ENCODE peak calls at places on chromosome 7, in nine cellular contexts. One of them, this sample, is unnamed. For H3K4me1, the result is how much of the 10 kb centered on the place peaks cover.

GRCh38 chr7:6164491-6164890 is 107.9 kb downstream of the CYTH3 start:
- DNase-seq in fibroblast of lung: no peak
- DNase-seq in suprapubic skin: no peak
- DNase-seq in cardiac muscle cell: no peak
- DNase-seq in K562: peak
- DNase-seq in CD8-positive, alpha-beta T cell: no peak
- DNase-seq in sigmoid colon: peak
- DNase-seq in neural progenitor cell: peak
- DNase-seq in psoas muscle: no peak
- DNase-seq in this sample: peak

GRCh38 chr7:22235134-22235533 is 121.8 kb downstream of the RAPGEF5 start:
- DNase-seq in sigmoid colon: no peak
- DNase-seq in suprapubic skin: no peak
- DNase-seq in cardiac muscle cell: no peak
- DNase-seq in fibroblast of lung: no peak
- DNase-seq in neural progenitor cell: no peak
- DNase-seq in psoas muscle: no peak
- DNase-seq in K562: no peak
- DNase-seq in CD8-positive, alpha-beta T cell: no peak
- DNase-seq in this sample: no peak

GRCh38 chr7:2102375-2102723 is 130.4 kb downstream of the MAD1L1 start:
- DNase-seq in sigmoid colon: no peak
- DNase-seq in psoas muscle: no peak
- DNase-seq in cardiac muscle cell: no peak
- DNase-seq in CD8-positive, alpha-beta T cell: no peak
- DNase-seq in neural progenitor cell: no peak
- DNase-seq in K562: no peak
- DNase-seq in fibroblast of lung: no peak
- DNase-seq in suprapubic skin: no peak
- DNase-seq in this sample: no peak

GRCh38 chr7:22435105-22435504 is 64.9 kb downstream of the STEAP1B start:
- DNase-seq in neural progenitor cell: no peak
- DNase-seq in psoas muscle: no peak
- DNase-seq in CD8-positive, alpha-beta T cell: no peak
- DNase-seq in suprapubic skin: no peak
- DNase-seq in fibroblast of lung: no peak
- DNase-seq in sigmoid colon: no peak
- DNase-seq in cardiac muscle cell: no peak
- DNase-seq in K562: no peak
- DNase-seq in this sample: no peak

GRCh38 chr7:132964886-132965285 is 117.0 kb downstream of the CHCHD3 start:
- DNase-seq in psoas muscle: no peak
- DNase-seq in suprapubic skin: no peak
- DNase-seq in K562: no peak
- DNase-seq in sigmoid colon: no peak
- DNase-seq in CD8-positive, alpha-beta T cell: no peak
- DNase-seq in fibroblast of lung: no peak
- DNase-seq in cardiac muscle cell: no peak
- DNase-seq in neural progenitor cell: no peak
- DNase-seq in this sample: no peak

GRCh38 chr7:135558337-135558767 is 635 bp downstream of the NUP205 start:
- DNase-seq in cardiac muscle cell: peak
- DNase-seq in suprapubic skin: no peak
- DNase-seq in fibroblast of lung: peak
- DNase-seq in K562: peak
- DNase-seq in psoas muscle: peak
- DNase-seq in sigmoid colon: no peak
- DNase-seq in CD8-positive, alpha-beta T cell: peak
- DNase-seq in neural progenitor cell: peak
- DNase-seq in this sample: peak

GRCh38 chr7:45211958-45212357 is 54.4 kb downstream of the RAMP3 start:
- DNase-seq in fibroblast of lung: no peak
- DNase-seq in suprapubic skin: no peak
- DNase-seq in sigmoid colon: no peak
- DNase-seq in neural progenitor cell: no peak
- DNase-seq in cardiac muscle cell: no peak
- DNase-seq in CD8-positive, alpha-beta T cell: no peak
- DNase-seq in psoas muscle: no peak
- DNase-seq in K562: no peak
- DNase-seq in this sample: no peak

GRCh38 chr7:123410273-123410928 is 124.0 kb downstream of the IQUB start:
- DNase-seq in suprapubic skin: no peak
- DNase-seq in psoas muscle: no peak
- DNase-seq in neural progenitor cell: no peak
- DNase-seq in K562: no peak
- DNase-seq in fibroblast of lung: peak
- DNase-seq in sigmoid colon: no peak
- DNase-seq in cardiac muscle cell: no peak
- DNase-seq in CD8-positive, alpha-beta T cell: no peak
- DNase-seq in this sample: no peak

GRCh38 chr7:107726356-107727130 is 17.4 kb upstream of the CBLL1 start:
- DNase-seq in neural progenitor cell: no peak
- DNase-seq in psoas muscle: no peak
- DNase-seq in sigmoid colon: no peak
- DNase-seq in suprapubic skin: no peak
- DNase-seq in fibroblast of lung: no peak
- DNase-seq in CD8-positive, alpha-beta T cell: no peak
- DNase-seq in cardiac muscle cell: no peak
- DNase-seq in K562: no peak
- DNase-seq in this sample: no peak

GRCh38 chr7:38736135-38736534 is 105.0 kb upstream of the AMPH start:
- DNase-seq in psoas muscle: no peak
- DNase-seq in fibroblast of lung: no peak
- DNase-seq in cardiac muscle cell: no peak
- DNase-seq in neural progenitor cell: no peak
- DNase-seq in CD8-positive, alpha-beta T cell: no peak
- DNase-seq in sigmoid colon: no peak
- DNase-seq in suprapubic skin: no peak
- DNase-seq in K562: no peak
- DNase-seq in this sample: no peak

GRCh38 chr7:86991844-86992243 is 67.6 kb downstream of the ELAPOR2 start:
- DNase-seq in neural progenitor cell: no peak
- DNase-seq in CD8-positive, alpha-beta T cell: no peak
- DNase-seq in suprapubic skin: no peak
- DNase-seq in sigmoid colon: no peak
- DNase-seq in fibroblast of lung: peak
- DNase-seq in psoas muscle: no peak
- DNase-seq in K562: no peak
- DNase-seq in cardiac muscle cell: no peak
- DNase-seq in this sample: no peak

GRCh38 chr7:30143748-30144251 is 9.0 kb downstream of the MTURN start:
- DNase-seq in CD8-positive, alpha-beta T cell: no peak
- DNase-seq in suprapubic skin: no peak
- DNase-seq in fibroblast of lung: peak
- DNase-seq in psoas muscle: no peak
- DNase-seq in cardiac muscle cell: no peak
- DNase-seq in sigmoid colon: no peak
- DNase-seq in neural progenitor cell: no peak
- DNase-seq in K562: no peak
- DNase-seq in this sample: no peak

GRCh38 chr7:66880009-66880554 is 40.9 kb upstream of the TMEM248 start:
- DNase-seq in neural progenitor cell: no peak
- DNase-seq in suprapubic skin: no peak
- DNase-seq in K562: no peak
- DNase-seq in cardiac muscle cell: peak
- DNase-seq in fibroblast of lung: no peak
- DNase-seq in psoas muscle: no peak
- DNase-seq in CD8-positive, alpha-beta T cell: no peak
- DNase-seq in sigmoid colon: no peak
- DNase-seq in this sample: no peak

GRCh38 chr7:13852281-13852968 is 137.0 kb downstream of the ETV1 start:
- DNase-seq in psoas muscle: no peak
- DNase-seq in suprapubic skin: no peak
- DNase-seq in neural progenitor cell: no peak
- DNase-seq in CD8-positive, alpha-beta T cell: no peak
- DNase-seq in sigmoid colon: no peak
- DNase-seq in fibroblast of lung: peak
- DNase-seq in cardiac muscle cell: no peak
- DNase-seq in K562: no peak
- DNase-seq in this sample: no peak

GRCh38 chr7:19377611-19378339 is 232.6 kb upstream of the FERD3L start:
- DNase-seq in K562: no peak
- DNase-seq in suprapubic skin: no peak
- DNase-seq in psoas muscle: no peak
- DNase-seq in CD8-positive, alpha-beta T cell: no peak
- DNase-seq in fibroblast of lung: peak
- DNase-seq in cardiac muscle cell: no peak
- DNase-seq in sigmoid colon: no peak
- DNase-seq in neural progenitor cell: no peak
- DNase-seq in this sample: no peak

GRCh38 chr7:33922820-33923219 is 17.5 kb downstream of the BMPER start:
- DNase-seq in suprapubic skin: no peak
- DNase-seq in psoas muscle: peak
- DNase-seq in neural progenitor cell: no peak
- DNase-seq in fibroblast of lung: no peak
- DNase-seq in sigmoid colon: peak
- DNase-seq in K562: no peak
- DNase-seq in CD8-positive, alpha-beta T cell: no peak
- DNase-seq in cardiac muscle cell: no peak
- DNase-seq in this sample: no peak

GRCh38 chr7:92633211-92633906 is 43.2 kb upstream of the FAM133B start:
- DNase-seq in fibroblast of lung: peak
- DNase-seq in CD8-positive, alpha-beta T cell: peak
- DNase-seq in neural progenitor cell: no peak
- DNase-seq in suprapubic skin: no peak
- DNase-seq in K562: peak
- DNase-seq in psoas muscle: no peak
- DNase-seq in sigmoid colon: no peak
- DNase-seq in cardiac muscle cell: no peak
- DNase-seq in this sample: peak

GRCh38 chr7:106792233-106792926 is 72.7 kb upstream of the PIK3CG start:
- DNase-seq in CD8-positive, alpha-beta T cell: no peak
- DNase-seq in fibroblast of lung: no peak
- DNase-seq in cardiac muscle cell: no peak
- DNase-seq in psoas muscle: no peak
- DNase-seq in K562: no peak
- DNase-seq in neural progenitor cell: no peak
- DNase-seq in sigmoid colon: no peak
- DNase-seq in suprapubic skin: no peak
- DNase-seq in this sample: no peak

GRCh38 chr7:40447345-40447744 is 312.5 kb downstream of the SUGCT start:
- DNase-seq in CD8-positive, alpha-beta T cell: no peak
- DNase-seq in suprapubic skin: no peak
- DNase-seq in cardiac muscle cell: peak
- DNase-seq in K562: no peak
- DNase-seq in sigmoid colon: no peak
- DNase-seq in psoas muscle: no peak
- DNase-seq in neural progenitor cell: peak
- DNase-seq in fibroblast of lung: no peak
- DNase-seq in this sample: peak
- TF ChIP-seq CTCF in CD8-positive, alpha-beta T cell: no peak
- TF ChIP-seq CTCF in suprapubic skin: no peak
- TF ChIP-seq CTCF in cardiac muscle cell: no peak
- TF ChIP-seq CTCF in K562: no peak
- TF ChIP-seq CTCF in sigmoid colon: no peak
- TF ChIP-seq CTCF in psoas muscle: no peak
- TF ChIP-seq CTCF in neural progenitor cell: peak
- TF ChIP-seq CTCF in fibroblast of lung: no peak
- TF ChIP-seq CTCF in this sample: peak

GRCh38 chr7:151118108-151119054 is 32.1 kb downstream of the AGAP3 start:
- DNase-seq in sigmoid colon: no peak
- DNase-seq in fibroblast of lung: no peak
- DNase-seq in CD8-positive, alpha-beta T cell: no peak
- DNase-seq in cardiac muscle cell: no peak
- DNase-seq in suprapubic skin: no peak
- DNase-seq in neural progenitor cell: no peak
- DNase-seq in psoas muscle: no peak
- DNase-seq in K562: no peak
- DNase-seq in this sample: no peak
- H3K4me3 ChIP-seq in sigmoid colon: no peak
- H3K4me3 ChIP-seq in fibroblast of lung: no peak
- H3K4me3 ChIP-seq in CD8-positive, alpha-beta T cell: no peak
- H3K4me3 ChIP-seq in cardiac muscle cell: no peak
- H3K4me3 ChIP-seq in suprapubic skin: no peak
- H3K4me3 ChIP-seq in neural progenitor cell: no peak
- H3K4me3 ChIP-seq in psoas muscle: no peak
- H3K4me3 ChIP-seq in K562: no peak
- H3K4me3 ChIP-seq in this sample: no peak

GRCh38 chr7:139087212-139087611 is 22.3 kb downstream of the ZC3HAV1 start:
- DNase-seq in neural progenitor cell: no peak
- DNase-seq in suprapubic skin: no peak
- DNase-seq in K562: no peak
- DNase-seq in CD8-positive, alpha-beta T cell: no peak
- DNase-seq in psoas muscle: no peak
- DNase-seq in cardiac muscle cell: no peak
- DNase-seq in fibroblast of lung: no peak
- DNase-seq in sigmoid colon: no peak
- DNase-seq in this sample: no peak
- H3K4me1 ChIP-seq in neural progenitor cell: under half
- H3K4me1 ChIP-seq in suprapubic skin: under half
- H3K4me1 ChIP-seq in K562: under half
- H3K4me1 ChIP-seq in CD8-positive, alpha-beta T cell: half or more
- H3K4me1 ChIP-seq in psoas muscle: under half
- H3K4me1 ChIP-seq in cardiac muscle cell: under half
- H3K4me1 ChIP-seq in fibroblast of lung: under half
- H3K4me1 ChIP-seq in sigmoid colon: under half
- H3K4me1 ChIP-seq in this sample: under half

GRCh38 chr7:128017460-128017859 is 13.8 kb downstream of the LRRC4 start:
- DNase-seq in K562: no peak
- DNase-seq in suprapubic skin: no peak
- DNase-seq in cardiac muscle cell: no peak
- DNase-seq in neural progenitor cell: no peak
- DNase-seq in sigmoid colon: no peak
- DNase-seq in CD8-positive, alpha-beta T cell: no peak
- DNase-seq in fibroblast of lung: no peak
- DNase-seq in psoas muscle: no peak
- DNase-seq in this sample: no peak

GRCh38 chr7:128017880-128018845 is 13.1 kb downstream of the LRRC4 start:
- DNase-seq in suprapubic skin: no peak
- DNase-seq in neural progenitor cell: no peak
- DNase-seq in CD8-positive, alpha-beta T cell: no peak
- DNase-seq in fibroblast of lung: peak
- DNase-seq in K562: no peak
- DNase-seq in cardiac muscle cell: no peak
- DNase-seq in sigmoid colon: no peak
- DNase-seq in psoas muscle: no peak
- DNase-seq in this sample: no peak

GRCh38 chr7:128019330-128019729 is 11.9 kb downstream of the LRRC4 start:
- DNase-seq in suprapubic skin: no peak
- DNase-seq in cardiac muscle cell: no peak
- DNase-seq in psoas muscle: no peak
- DNase-seq in K562: no peak
- DNase-seq in CD8-positive, alpha-beta T cell: no peak
- DNase-seq in fibroblast of lung: no peak
- DNase-seq in sigmoid colon: no peak
- DNase-seq in neural progenitor cell: peak
- DNase-seq in this sample: no peak

GRCh38 chr7:128021361-128021760 is 9.9 kb downstream of the LRRC4 start:
- DNase-seq in K562: no peak
- DNase-seq in psoas muscle: no peak
- DNase-seq in cardiac muscle cell: no peak
- DNase-seq in neural progenitor cell: no peak
- DNase-seq in CD8-positive, alpha-beta T cell: no peak
- DNase-seq in sigmoid colon: no peak
- DNase-seq in fibroblast of lung: peak
- DNase-seq in suprapubic skin: no peak
- DNase-seq in this sample: no peak

DNA sequence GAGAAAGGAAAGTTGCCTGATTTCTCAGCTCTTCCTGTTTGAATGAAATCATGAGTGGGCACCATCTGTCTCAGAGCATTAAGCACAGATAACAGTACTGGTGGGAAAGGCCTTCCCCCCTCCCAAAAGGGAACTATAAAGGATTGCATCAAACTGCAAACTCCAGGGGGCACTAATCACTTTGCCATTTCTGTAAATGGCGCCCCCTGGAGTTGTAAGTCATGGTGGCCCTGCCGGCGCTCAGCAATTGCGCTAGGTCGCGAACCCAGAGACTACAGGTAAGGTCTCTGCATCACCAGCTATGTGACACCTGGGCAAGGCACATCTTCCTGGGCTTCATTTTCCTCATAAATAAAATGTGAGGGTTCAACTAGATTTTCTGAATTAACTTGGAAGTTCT is 11.1 kb downstream of the LRRC4 start:
- DNase-seq in K562: peak
- DNase-seq in cardiac muscle cell: no peak
- DNase-seq in CD8-positive, alpha-beta T cell: no peak
- DNase-seq in fibroblast of lung: no peak
- DNase-seq in sigmoid colon: no peak
- DNase-seq in suprapubic skin: no peak
- DNase-seq in psoas muscle: no peak
- DNase-seq in neural progenitor cell: peak
- DNase-seq in this sample: peak
- TF ChIP-seq CTCF in K562: peak
- TF ChIP-seq CTCF in cardiac muscle cell: peak
- TF ChIP-seq CTCF in CD8-positive, alpha-beta T cell: no peak
- TF ChIP-seq CTCF in fibroblast of lung: no peak
- TF ChIP-seq CTCF in sigmoid colon: no peak
- TF ChIP-seq CTCF in suprapubic skin: no peak
- TF ChIP-seq CTCF in psoas muscle: no peak
- TF ChIP-seq CTCF in neural progenitor cell: peak
- TF ChIP-seq CTCF in this sample: peak